ENCODE peak calls at places on chromosomes 4 and X, in five cellular contexts. X, S, E, I and N are unnamed samples.

GRCh38 chr4:55757356-55758024 is 62.1 kb upstream of the EXOC1L start:
- DNase-seq in X (no peak), S (no peak), E (no peak), I (no peak), N (no peak)

GRCh38 chr4:56286763-56287162 is 100.5 kb downstream of the AASDH start:
- DNase-seq in X (no peak), S (no peak), E (no peak), I (peak), N (no peak)

GRCh38 chrX:67288958-67289641 is 254.7 kb upstream of the AR start:
- DNase-seq in X (no peak), S (no peak), E (no peak), I (peak), N (no peak)

GRCh38 chrX:140180585-140180984 is 215.3 kb upstream of the CXorf66 start:
- DNase-seq in X (no peak), S (no peak), E (no peak), I (no peak), N (no peak)

GRCh38 chr4:3408793-3409330 is 32.9 kb upstream of the HGFAC start:
- DNase-seq in X (no peak), S (no peak), E (no peak), I (peak), N (no peak)

GRCh38 chr4:149993030-149993429 is 85.2 kb upstream of the DCLK2 start:
- DNase-seq in X (no peak), S (no peak), E (no peak), I (no peak), N (no peak)

GRCh38 chrX:69262036-69262905 is 97.0 kb upstream of the PJA1 start:
- DNase-seq in X (no peak), S (no peak), E (no peak), I (no peak), N (no peak)

GRCh38 chr4:107913283-107913899 is 18.0 kb upstream of the CYP2U1 start:
- DNase-seq in X (peak), S (peak), E (no peak), I (peak), N (peak)

GRCh38 chr4:27084685-27085356 is 224.2 kb downstream of the STIM2 start:
- DNase-seq in X (peak), S (no peak), E (no peak), I (peak), N (no peak)

GRCh38 chr4:123877561-123877960 is 481.0 kb downstream of the SPRY1 start:
- DNase-seq in X (no peak), S (no peak), E (no peak), I (no peak), N (no peak)

GRCh38 chrX:1006156-1006730 is 206.2 kb downstream of the CRLF2 start:
- DNase-seq in X (no peak), S (no peak), E (no peak), I (no peak), N (no peak)

GRCh38 chr4:156594619-156595018 is 377.0 kb downstream of the PDGFC start:
- DNase-seq in X (no peak), S (peak), E (no peak), I (no peak), N (no peak)